ENCODE peak calls at places on chromosome 19, in five cellular contexts. One of them, this sample, is unnamed.

GRCh38 chr19:5369962-5370367 is 29.4 kb upstream of the PTPRS start:
- DNase-seq in thoracic aorta: no peak
- DNase-seq in OCI-LY7: peak; percentile 48
- DNase-seq in kidney: no peak
- DNase-seq in caudate nucleus: no peak
- DNase-seq in this sample: no peak

GRCh38 chr19:44762033-44762432 is 13.5 kb downstream of the BCL3 start:
- DNase-seq in thoracic aorta: no peak
- DNase-seq in caudate nucleus: no peak
- DNase-seq in OCI-LY7: no peak
- DNase-seq in kidney: no peak
- DNase-seq in this sample: no peak

GRCh38 chr19:3565177-3565576 is 7.6 kb upstream of the HMG20B start:
- DNase-seq in OCI-LY7: no peak
- DNase-seq in caudate nucleus: no peak
- DNase-seq in kidney: no peak
- DNase-seq in thoracic aorta: no peak
- DNase-seq in this sample: no peak

GRCh38 chr19:3157096-3157845 is 21.3 kb upstream of the S1PR4 start:
- DNase-seq in OCI-LY7: no peak
- DNase-seq in caudate nucleus: no peak
- DNase-seq in thoracic aorta: no peak
- DNase-seq in kidney: peak; percentile 46
- DNase-seq in this sample: no peak

GRCh38 chr19:45150731-45151725 is 9.8 kb downstream of the NKPD1 start:
- DNase-seq in OCI-LY7: no peak
- DNase-seq in caudate nucleus: no peak
- DNase-seq in thoracic aorta: no peak
- DNase-seq in kidney: peak; percentile 52
- DNase-seq in this sample: no peak

GRCh38 chr19:9981406-9982260 is 28.7 kb downstream of the COL5A3 start:
- DNase-seq in thoracic aorta: no peak
- DNase-seq in kidney: no peak
- DNase-seq in caudate nucleus: no peak
- DNase-seq in OCI-LY7: no peak
- DNase-seq in this sample: no peak

GRCh38 chr19:36421749-36422481 is 3.5 kb upstream of the ZFP82 start:
- DNase-seq in caudate nucleus: no peak
- DNase-seq in OCI-LY7: no peak
- DNase-seq in thoracic aorta: no peak
- DNase-seq in kidney: no peak
- DNase-seq in this sample: no peak

GRCh38 chr19:38055655-38056521 is 148.9 kb downstream of the SIPA1L3 start:
- DNase-seq in kidney: no peak
- DNase-seq in OCI-LY7: no peak
- DNase-seq in caudate nucleus: no peak
- DNase-seq in thoracic aorta: no peak
- DNase-seq in this sample: no peak

GRCh38 chr19:16985403-16985802 is 41.2 kb downstream of the CPAMD8 start:
- DNase-seq in kidney: no peak
- DNase-seq in OCI-LY7: no peak
- DNase-seq in caudate nucleus: no peak
- DNase-seq in thoracic aorta: no peak
- DNase-seq in this sample: no peak

GRCh38 chr19:54481326-54481930 is 8.3 kb upstream of the CDC42EP5 start:
- DNase-seq in thoracic aorta: no peak
- DNase-seq in kidney: peak; percentile 48
- DNase-seq in OCI-LY7: peak; percentile 61
- DNase-seq in caudate nucleus: no peak
- DNase-seq in this sample: peak; percentile 16

GRCh38 chr19:50694815-50695145 is 24.8 kb downstream of the SHANK1 start:
- DNase-seq in OCI-LY7: no peak
- DNase-seq in caudate nucleus: no peak
- DNase-seq in kidney: no peak
- DNase-seq in thoracic aorta: no peak
- DNase-seq in this sample: no peak

GRCh38 chr19:21109116-21109515 is 27.1 kb downstream of the ZNF714 start:
- DNase-seq in OCI-LY7: no peak
- DNase-seq in caudate nucleus: no peak
- DNase-seq in thoracic aorta: no peak
- DNase-seq in kidney: no peak
- DNase-seq in this sample: no peak

GRCh38 chr19:50459638-50460037 is 16.7 kb upstream of the EMC10 start:
- DNase-seq in OCI-LY7: no peak
- DNase-seq in kidney: no peak
- DNase-seq in thoracic aorta: no peak
- DNase-seq in caudate nucleus: no peak
- DNase-seq in this sample: no peak

GRCh38 chr19:4473708-4474503 is 1.8 kb downstream of the HDGFL2 start:
- DNase-seq in kidney: no peak
- DNase-seq in thoracic aorta: no peak
- DNase-seq in OCI-LY7: no peak
- DNase-seq in caudate nucleus: no peak
- DNase-seq in this sample: no peak

GRCh38 chr19:15304140-15304705 is 28.1 kb downstream of the BRD4 start:
- DNase-seq in OCI-LY7: no peak
- DNase-seq in thoracic aorta: no peak
- DNase-seq in kidney: no peak
- DNase-seq in caudate nucleus: no peak
- DNase-seq in this sample: no peak

GRCh38 chr19:57587529-57587928 is 3.6 kb downstream of the ZIK1 start:
- DNase-seq in caudate nucleus: no peak
- DNase-seq in OCI-LY7: no peak
- DNase-seq in kidney: no peak
- DNase-seq in thoracic aorta: no peak
- DNase-seq in this sample: no peak

GRCh38 chr19:45717983-45718650 is 12.6 kb downstream of the FBXO46 start:
- DNase-seq in caudate nucleus: no peak
- DNase-seq in OCI-LY7: no peak
- DNase-seq in kidney: no peak
- DNase-seq in thoracic aorta: no peak
- DNase-seq in this sample: no peak

GRCh38 chr19:19566306-19566705 is 28.2 kb downstream of the CILP2 start:
- DNase-seq in OCI-LY7: no peak
- DNase-seq in caudate nucleus: no peak
- DNase-seq in kidney: no peak
- DNase-seq in thoracic aorta: no peak
- DNase-seq in this sample: no peak

GRCh38 chr19:38737921-38738731 is 6.1 kb downstream of the CAPN12 start:
- DNase-seq in OCI-LY7: no peak
- DNase-seq in caudate nucleus: no peak
- DNase-seq in thoracic aorta: no peak
- DNase-seq in kidney: peak; percentile 80
- DNase-seq in this sample: no peak

GRCh38 chr19:10478903-10479384 is 24.2 kb downstream of the KEAP1 start:
- DNase-seq in caudate nucleus: peak; percentile 70
- DNase-seq in thoracic aorta: peak; percentile 83
- DNase-seq in kidney: peak; percentile 94
- DNase-seq in OCI-LY7: peak; percentile 41
- DNase-seq in this sample: peak; percentile 83

GRCh38 chr19:44776402-44777096 is 1.1 kb upstream of the CBLC start:
- DNase-seq in kidney: no peak
- DNase-seq in caudate nucleus: no peak
- DNase-seq in OCI-LY7: no peak
- DNase-seq in thoracic aorta: no peak
- DNase-seq in this sample: no peak

GRCh38 chr19:55249841-55250240 is 9.0 kb downstream of the PPP6R1 start:
- DNase-seq in caudate nucleus: no peak
- DNase-seq in OCI-LY7: no peak
- DNase-seq in kidney: no peak
- DNase-seq in thoracic aorta: no peak
- DNase-seq in this sample: no peak

GRCh38 chr19:409515-410242 is 732 bp upstream of the C2CD4C start:
- DNase-seq in OCI-LY7: peak; percentile 23
- DNase-seq in caudate nucleus: no peak
- DNase-seq in kidney: no peak
- DNase-seq in thoracic aorta: no peak
- DNase-seq in this sample: no peak

GRCh38 chr19:43574424-43575155 is 737 bp downstream of the XRCC1 start:
- DNase-seq in thoracic aorta: no peak
- DNase-seq in kidney: no peak
- DNase-seq in caudate nucleus: no peak
- DNase-seq in OCI-LY7: no peak
- DNase-seq in this sample: no peak

GRCh38 chr19:5974721-5975387 is 3.1 kb downstream of the RANBP3 start:
- DNase-seq in caudate nucleus: no peak
- DNase-seq in thoracic aorta: no peak
- DNase-seq in OCI-LY7: peak; percentile 69
- DNase-seq in kidney: peak; percentile 52
- DNase-seq in this sample: no peak

GRCh38 chr19:18418034-18418724 is 1.0 kb upstream of the SSBP4 start:
- DNase-seq in kidney: peak; percentile 89
- DNase-seq in OCI-LY7: no peak
- DNase-seq in thoracic aorta: no peak
- DNase-seq in caudate nucleus: no peak
- DNase-seq in this sample: no peak

GRCh38 chr19:40686882-40687524 is 3.4 kb downstream of the NUMBL start:
- DNase-seq in kidney: no peak
- DNase-seq in caudate nucleus: no peak
- DNase-seq in thoracic aorta: no peak
- DNase-seq in OCI-LY7: no peak
- DNase-seq in this sample: no peak

GRCh38 chr19:46303702-46304397 is 7.0 kb downstream of the HIF3A start:
- DNase-seq in thoracic aorta: no peak
- DNase-seq in OCI-LY7: no peak
- DNase-seq in kidney: peak; percentile 93
- DNase-seq in caudate nucleus: no peak
- DNase-seq in this sample: no peak

GRCh38 chr19:41877490-41877876 is 404 bp downstream of the CD79A start:
- DNase-seq in kidney: no peak
- DNase-seq in OCI-LY7: peak; percentile 93
- DNase-seq in thoracic aorta: no peak
- DNase-seq in caudate nucleus: no peak
- DNase-seq in this sample: no peak
- H3K27ac ChIP-seq in kidney: no peak overlapping the region
- H3K27ac ChIP-seq in OCI-LY7: peak overlapping the region; percentile 100
- H3K27ac ChIP-seq in thoracic aorta: no peak overlapping the region
- H3K27ac ChIP-seq in caudate nucleus: peak overlapping the region; percentile 21
- H3K27ac ChIP-seq in this sample: no peak overlapping the region

DNA sequence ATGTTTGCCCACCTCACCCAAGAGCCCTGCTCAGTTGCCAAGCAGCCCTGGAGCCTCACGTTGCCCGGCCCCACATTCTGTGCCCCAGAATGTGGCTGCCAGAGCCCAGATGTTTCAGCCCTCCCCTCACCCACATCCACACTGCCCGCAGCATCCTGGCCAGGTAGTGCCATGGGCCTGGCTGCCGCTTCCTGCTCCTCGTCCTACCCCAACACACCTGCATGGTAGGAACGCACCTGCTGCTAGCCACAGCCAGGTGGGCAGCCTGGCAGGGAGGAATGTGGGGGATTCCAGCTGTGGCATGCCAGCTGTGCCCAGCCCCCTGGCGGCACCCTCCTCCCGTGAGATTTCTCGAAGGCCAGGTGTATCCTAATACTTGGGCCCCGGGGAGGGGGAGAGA is 7.5 kb upstream of the NFIX start:
- DNase-seq in caudate nucleus: no peak
- DNase-seq in OCI-LY7: peak; percentile 30
- DNase-seq in thoracic aorta: no peak
- DNase-seq in kidney: no peak
- DNase-seq in this sample: no peak
- H3K27ac ChIP-seq in caudate nucleus: no peak overlapping the region
- H3K27ac ChIP-seq in OCI-LY7: no peak overlapping the region
- H3K27ac ChIP-seq in thoracic aorta: no peak overlapping the region
- H3K27ac ChIP-seq in kidney: no peak overlapping the region
- H3K27ac ChIP-seq in this sample: no peak overlapping the region

GRCh38 chr19:13795595-13796300 is 505 bp downstream of the ZSWIM4 start:
- DNase-seq in OCI-LY7: no peak
- DNase-seq in caudate nucleus: no peak
- DNase-seq in kidney: no peak
- DNase-seq in thoracic aorta: no peak
- DNase-seq in this sample: no peak
- H3K27ac ChIP-seq in OCI-LY7: peak overlapping the region; percentile 26
- H3K27ac ChIP-seq in caudate nucleus: peak overlapping the region; percentile 58
- H3K27ac ChIP-seq in kidney: peak overlapping the region; percentile 51
- H3K27ac ChIP-seq in thoracic aorta: peak overlapping the region; percentile 76
- H3K27ac ChIP-seq in this sample: peak overlapping the region; percentile 69

DNA sequence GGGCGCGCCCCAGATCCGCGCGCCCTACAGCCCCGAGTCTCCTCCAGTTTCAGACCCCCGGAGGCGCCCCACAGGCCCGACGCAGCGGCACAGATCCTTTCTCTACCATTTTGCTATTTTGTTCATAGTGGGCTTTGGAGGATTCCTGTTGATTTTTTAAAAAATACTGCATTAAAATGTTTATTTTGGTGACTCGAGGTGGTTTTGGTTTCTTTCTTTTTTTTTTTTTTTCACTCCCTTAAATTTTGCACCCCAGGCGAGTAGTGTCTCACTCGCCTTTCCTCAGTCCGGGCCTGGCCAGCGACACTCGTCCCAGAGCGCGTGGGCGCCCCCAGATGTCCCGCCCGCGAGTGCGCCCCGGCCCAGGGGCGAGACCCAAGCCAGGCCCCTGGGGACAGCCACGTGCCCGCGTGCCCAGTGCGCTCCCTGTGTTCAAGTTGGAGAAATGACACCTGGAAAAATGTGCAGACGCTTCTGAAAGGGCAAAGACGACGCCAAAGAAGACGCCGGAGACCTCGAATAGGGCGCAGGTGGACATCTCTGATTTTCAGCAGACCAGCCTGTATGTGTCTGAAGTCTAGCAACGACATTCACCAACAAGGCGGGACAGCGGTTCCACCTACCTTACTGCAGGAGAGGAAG is 478 bp upstream of the INSR start:
- DNase-seq in caudate nucleus: no peak
- DNase-seq in thoracic aorta: peak; percentile 23
- DNase-seq in OCI-LY7: peak; percentile 81
- DNase-seq in kidney: peak; percentile 91
- DNase-seq in this sample: no peak
- H3K27ac ChIP-seq in caudate nucleus: peak overlapping the region; percentile 44
- H3K27ac ChIP-seq in thoracic aorta: peak overlapping the region; percentile 56
- H3K27ac ChIP-seq in OCI-LY7: peak overlapping the region; percentile 72
- H3K27ac ChIP-seq in kidney: peak overlapping the region; percentile 78
- H3K27ac ChIP-seq in this sample: peak overlapping the region; percentile 74

GRCh38 chr19:1862424-1863307 is 713 bp downstream of the KLF16 start:
- DNase-seq in caudate nucleus: no peak
- DNase-seq in thoracic aorta: no peak
- DNase-seq in OCI-LY7: peak; percentile 58
- DNase-seq in kidney: peak; percentile 88
- DNase-seq in this sample: no peak
- H3K27ac ChIP-seq in caudate nucleus: peak overlapping the region; percentile 40
- H3K27ac ChIP-seq in thoracic aorta: no peak overlapping the region
- H3K27ac ChIP-seq in OCI-LY7: peak overlapping the region; percentile 68
- H3K27ac ChIP-seq in kidney: peak overlapping the region; percentile 51
- H3K27ac ChIP-seq in this sample: peak overlapping the region; percentile 51